ENCODE peak calls at places on chromosomes 2 and 18, in four cellular contexts. B is cardiac muscle cell, C is lower leg skin, T is OCI-LY7. Y is an unnamed sample.
A peak's percentile ranks its signal among the peaks of the same experiment; 100 is the strongest.

GRCh38 chr2:96198937-96199336 is 9.7 kb downstream of the STARD7 start:
- DNase-seq in B (no peak), C (no peak), T (no peak), Y (no peak)

GRCh38 chr2:68190991-68191731 is 33.5 kb downstream of the PNO1 start:
- DNase-seq in B (peak; percentile 56), C (no peak), T (no peak), Y (peak; percentile 92)

GRCh38 chr2:223970343-223971128 is 13.3 kb downstream of the MRPL44 start:
- DNase-seq in B (peak; percentile 77), C (no peak), T (peak; percentile 69), Y (peak; percentile 71)

GRCh38 chr2:149290662-149291061 is 39.7 kb upstream of the LYPD6 start:
- DNase-seq in B (no peak), C (no peak), T (no peak), Y (no peak)

GRCh38 chr2:165793779-165794519 is at the start of gene GALNT3:
- DNase-seq in B (no peak), C (peak; percentile 91), T (no peak), Y (no peak)

GRCh38 chr2:29902356-29902755 is 19.0 kb downstream of the ALK start:
- DNase-seq in B (no peak), C (no peak), T (no peak), Y (no peak)

GRCh38 chr2:239586651-239587310 is 186.0 kb upstream of the HDAC4 start:
- DNase-seq in B (no peak), C (no peak), T (no peak), Y (no peak)

GRCh38 chr2:23624378-23624777 is 239.4 kb downstream of the KLHL29 start:
- DNase-seq in B (peak; percentile 3), C (no peak), T (peak; percentile 23), Y (peak; percentile 28)

GRCh38 chr2:62501794-62502500 is 4.0 kb downstream of the TMEM17 start:
- DNase-seq in B (peak; percentile 69), C (no peak), T (no peak), Y (peak; percentile 70)

GRCh38 chr2:129354662-129355061 is 624.8 kb upstream of the RAB6C start:
- DNase-seq in B (no peak), C (no peak), T (no peak), Y (no peak)

GRCh38 chr2:119049968-119050657 is 108.1 kb downstream of the MARCO start:
- DNase-seq in B (peak; percentile 58), C (peak; percentile 68), T (peak; percentile 24), Y (no peak)

GRCh38 chr2:228657807-228658402 is 476.4 kb upstream of the SPHKAP start:
- DNase-seq in B (peak; percentile 62), C (no peak), T (peak; percentile 10), Y (peak; percentile 67)

GRCh38 chr2:40457846-40458245 is 6.0 kb upstream of the SLC8A1 start:
- DNase-seq in B (peak; percentile 30), C (no peak), T (no peak), Y (peak; percentile 64)
- H3K4me3 ChIP-seq in B (no peak overlapping the region), C (no peak overlapping the region), T (no peak overlapping the region), Y (no peak overlapping the region)

GRCh38 chr2:212528106-212528856 is 10.3 kb downstream of the ERBB4 start:
- DNase-seq in B (no peak), C (no peak), T (no peak), Y (no peak)
- TF ChIP-seq CTCF in B (no peak), C (no peak), T (peak; percentile 50), Y (peak; percentile 29)

GRCh38 chr2:46163804-46164569 is 133.2 kb upstream of the EPAS1 start:
- DNase-seq in B (peak; percentile 29), C (peak; percentile 25), T (no peak), Y (peak; percentile 37)
- H3K4me3 ChIP-seq in B (no peak overlapping the region), C (no peak overlapping the region), T (no peak overlapping the region), Y (no peak overlapping the region)

GRCh38 chr2:186456941-186457340 is 29.1 kb upstream of the ZC3H15 start:
- DNase-seq in B (peak; percentile 74), C (no peak), T (no peak), Y (peak; percentile 91)

GRCh38 chr2:186457908-186458307 is 28.2 kb upstream of the ZC3H15 start:
- DNase-seq in B (no peak), C (no peak), T (no peak), Y (no peak)

GRCh38 chr2:186460465-186460864 is 25.6 kb upstream of the ZC3H15 start:
- DNase-seq in B (peak; percentile 35), C (no peak), T (peak; percentile 18), Y (peak; percentile 38)

GRCh38 chr2:186455613-186456012 is 30.4 kb upstream of the ZC3H15 start:
- DNase-seq in B (no peak), C (no peak), T (no peak), Y (no peak)

DNA sequence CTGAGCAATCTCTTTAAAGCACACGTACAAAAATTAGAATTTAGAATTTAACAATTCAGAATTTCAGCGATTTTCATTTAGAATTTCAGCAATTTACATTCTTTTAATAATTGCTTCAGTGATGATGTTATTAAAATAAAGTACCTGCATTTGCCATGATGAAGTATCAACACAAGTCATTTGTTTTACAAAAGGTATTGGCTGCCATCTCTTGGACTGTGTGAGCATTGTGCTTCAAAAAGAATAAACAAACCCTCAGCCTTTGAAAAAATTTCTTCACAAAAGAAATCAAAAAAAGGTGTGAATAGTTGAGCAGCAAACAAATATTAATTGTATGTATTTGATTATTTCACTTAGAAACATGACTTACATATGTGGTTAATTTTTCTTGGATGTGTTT is 27.1 kb upstream of the ZC3H15 start:
- DNase-seq in B (peak; percentile 42), C (no peak), T (peak; percentile 29), Y (peak; percentile 49)
- TF ChIP-seq CTCF in B (peak; percentile 33), C (no peak), T (peak; percentile 67), Y (peak; percentile 32)

GRCh38 chr18:75204262-75204977 is 4.5 kb downstream of the PTGR3 start:
- DNase-seq in B (peak; percentile 40), C (no peak), T (no peak), Y (no peak)
- H3K4me3 ChIP-seq in B (peak overlapping the region; percentile 30), C (no peak overlapping the region), T (no peak overlapping the region), Y (peak overlapping the region; percentile 45)

GRCh38 chr2:72138011-72138881 is 9.4 kb downstream of the CYP26B1 start:
- DNase-seq in B (peak; percentile 33), C (peak; percentile 83), T (no peak), Y (no peak)
- TF ChIP-seq CTCF in B (no peak), C (no peak), T (no peak), Y (no peak)

DNA sequence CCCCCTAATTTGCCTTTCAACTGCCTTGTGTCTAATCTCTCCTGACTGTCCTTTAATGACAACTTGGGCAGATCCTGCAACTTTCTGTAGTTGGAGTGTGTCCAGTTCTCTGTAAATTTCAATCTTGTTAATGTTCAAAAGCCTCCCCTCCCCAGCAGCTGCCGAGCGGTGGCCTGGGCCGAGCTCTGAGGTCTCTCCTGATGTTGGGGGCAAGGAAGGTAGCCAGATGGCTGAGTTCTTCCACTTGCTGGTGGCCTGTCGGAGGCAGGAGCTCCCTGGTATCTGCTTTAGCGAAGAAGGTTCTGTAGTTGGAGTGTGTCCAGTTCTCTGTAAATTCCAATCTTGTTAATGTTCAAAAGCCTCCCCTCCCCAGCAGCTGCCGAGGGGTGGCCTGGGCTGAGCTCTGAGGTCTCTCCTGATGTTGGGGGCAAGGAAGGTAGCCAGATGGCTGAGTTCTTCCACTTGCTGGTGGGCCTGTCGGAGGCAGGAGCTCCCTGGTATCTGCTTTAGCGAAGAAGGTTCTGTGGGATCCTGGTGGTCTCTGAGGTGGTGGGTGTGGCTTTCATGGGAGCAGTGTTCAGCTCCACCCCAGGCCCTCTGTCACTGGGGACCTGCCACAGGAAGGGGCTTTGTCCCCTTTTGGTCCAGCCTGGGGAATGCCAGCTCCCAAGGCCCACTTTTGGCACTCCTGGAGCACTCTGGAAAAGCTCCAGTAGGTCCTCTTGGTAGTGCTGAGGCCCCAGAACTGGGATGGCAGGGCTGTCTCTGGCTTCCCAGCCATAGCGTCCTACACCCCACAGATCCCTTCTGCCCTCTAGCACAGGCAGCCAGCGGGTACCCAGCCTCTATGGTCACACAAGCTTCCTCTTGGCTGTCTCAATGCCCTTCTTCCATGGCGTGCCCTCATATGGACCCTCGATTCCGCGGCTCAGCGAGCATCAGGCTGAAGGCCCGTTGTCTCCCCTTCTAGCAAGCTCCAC is 211.9 kb downstream of the ALPK2 start:
- DNase-seq in B (peak; percentile 75), C (no peak), T (no peak), Y (peak; percentile 78)
- H3K4me3 ChIP-seq in B (no peak overlapping the region), C (no peak overlapping the region), T (no peak overlapping the region), Y (no peak overlapping the region)

GRCh38 chr18:79797518-79798345 is at the start of gene KCNG2:
- DNase-seq in B (peak; percentile 47), C (no peak), T (no peak), Y (peak; percentile 16)
- TF ChIP-seq CTCF in B (peak; percentile 36), C (no peak), T (no peak), Y (no peak)

GRCh38 chr2:176137249-176137573 is 7.7 kb downstream of the HOXD8 start:
- DNase-seq in B (no peak), C (no peak), T (no peak), Y (no peak)
- H3K4me3 ChIP-seq in B (peak overlapping the region; percentile 27), C (peak overlapping the region; percentile 34), T (no peak overlapping the region), Y (peak overlapping the region; percentile 78)

GRCh38 chr2:43220982-43221659 is 5.3 kb downstream of the ZFP36L2 start:
- DNase-seq in B (peak; percentile 96), C (peak; percentile 92), T (peak; percentile 54), Y (peak; percentile 97)

GRCh38 chr2:43218550-43219382 is 7.6 kb downstream of the ZFP36L2 start:
- DNase-seq in B (peak; percentile 12), C (peak; percentile 94), T (peak; percentile 90), Y (peak; percentile 37)

GRCh38 chr2:43218221-43218549 is 8.2 kb downstream of the ZFP36L2 start:
- DNase-seq in B (no peak), C (no peak), T (no peak), Y (peak; percentile 26)

GRCh38 chr2:43220229-43220981 is 6.0 kb downstream of the ZFP36L2 start:
- DNase-seq in B (peak; percentile 52), C (no peak), T (peak; percentile 27), Y (peak; percentile 82)

DNA sequence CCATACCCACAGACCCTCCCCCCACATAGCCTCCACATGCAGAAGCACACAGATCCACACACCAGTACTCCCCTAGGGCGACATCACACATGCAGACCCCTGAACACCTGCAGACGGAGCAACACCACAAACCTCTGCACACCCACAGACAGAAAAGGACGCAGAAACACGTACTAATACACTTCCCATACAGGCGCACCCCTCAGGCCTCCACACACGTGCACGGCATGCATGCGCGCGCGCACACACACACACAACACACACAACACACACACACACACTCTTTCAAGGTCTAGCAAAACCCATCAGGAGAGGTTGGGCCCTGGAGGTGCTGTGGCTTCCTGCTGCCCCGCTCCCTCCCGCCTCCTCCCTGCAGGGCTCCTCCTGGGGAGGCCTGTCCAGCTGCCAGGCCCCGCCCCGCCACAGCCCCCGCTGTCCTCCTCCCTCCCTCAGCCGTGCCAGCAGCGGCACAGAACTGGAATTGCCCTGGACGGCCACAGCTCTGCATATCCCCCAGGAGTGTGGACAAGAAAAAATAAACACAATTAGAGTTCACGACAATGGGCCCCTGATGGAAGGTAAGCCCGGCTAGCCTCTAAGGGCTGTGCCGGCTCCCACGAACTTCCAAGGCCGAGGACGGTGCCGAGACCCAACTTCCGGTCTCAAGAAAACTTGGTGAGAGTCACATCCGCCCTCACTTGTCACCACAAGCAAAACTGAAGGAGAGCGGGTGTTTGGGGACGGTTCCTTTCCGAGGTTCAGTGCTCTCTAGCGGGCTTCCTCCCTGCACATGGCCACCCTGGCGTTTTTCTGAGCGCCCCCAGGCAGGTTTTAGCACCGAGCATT is 6.8 kb downstream of the ZFP36L2 start:
- DNase-seq in B (peak; percentile 86), C (peak; percentile 97), T (peak; percentile 94), Y (peak; percentile 89)
- TF ChIP-seq CTCF in B (peak; percentile 4), C (no peak), T (no peak), Y (no peak)

Y was measured in fibroblast of mammary gland.